ENCODE peak calls at places on chromosomes 2 and 18, in nine cellular contexts. H is activated gamma-delta T cell treated with anti-CD3 and anti-CD28 coated beads, Interleukin-2, amount 50 U/mL, for 16 hours; R is Caki2; Q is ACHN; D is mucosa of gallbladder; X is kidney tubule cell; O is neural crest cell; I is COR-L47; J is GM23338. G is an unnamed sample.

GRCh38 chr2:136322436-136322835 is 204.5 kb upstream of the CXCR4 start:
- DNase-seq in H (no peak), R (no peak), Q (no peak), D (no peak), X (no peak), O (no peak), I (no peak), J (no peak), G (no peak)

GRCh38 chr2:111071480-111072143 is 49.1 kb upstream of the BCL2L11 start:
- DNase-seq in H (no peak), R (peak), Q (peak), D (no peak), X (peak), O (no peak), I (peak), J (no peak), G (no peak)

GRCh38 chr2:109203246-109204011 is 74.4 kb downstream of the SH3RF3 start:
- DNase-seq in H (no peak), R (no peak), Q (no peak), D (no peak), X (no peak), O (no peak), I (no peak), J (no peak), G (no peak)

GRCh38 chr2:54429811-54430600 is 26.1 kb upstream of the SPTBN1 start:
- DNase-seq in H (no peak), R (no peak), Q (no peak), D (no peak), X (no peak), O (no peak), I (no peak), J (peak), G (peak)

GRCh38 chr2:95296036-95296435 is 1.1 kb upstream of the KCNIP3 start:
- DNase-seq in H (no peak), R (no peak), Q (no peak), D (no peak), X (no peak), O (no peak), I (peak), J (no peak), G (no peak)

GRCh38 chr2:50529600-50530218 is 502.2 kb downstream of the NRXN1 start:
- DNase-seq in H (no peak), R (peak), Q (peak), D (no peak), X (peak), O (no peak), I (peak), J (peak), G (no peak)

GRCh38 chr2:127105656-127106456 is 1.1 kb downstream of the BIN1 start:
- DNase-seq in H (no peak), R (peak), Q (peak), D (no peak), X (no peak), O (peak), I (peak), J (peak), G (no peak)

GRCh38 chr2:108314586-108315296 is 26.0 kb downstream of the SULT1C2 start:
- DNase-seq in H (no peak), R (no peak), Q (no peak), D (no peak), X (peak), O (no peak), I (no peak), J (no peak), G (no peak)

GRCh38 chr2:111919794-111920608 is 21.6 kb downstream of the MERTK start:
- DNase-seq in H (no peak), R (peak), Q (peak), D (peak), X (peak), O (no peak), I (no peak), J (no peak), G (peak)

GRCh38 chr2:10305715-10306114 is 3.0 kb downstream of the HPCAL1 start:
- DNase-seq in H (no peak), R (no peak), Q (no peak), D (no peak), X (peak), O (no peak), I (no peak), J (peak), G (peak)

GRCh38 chr2:176105078-176105726 is 1.9 kb upstream of the HOXD11 start:
- DNase-seq in H (no peak), R (no peak), Q (no peak), D (no peak), X (no peak), O (no peak), I (no peak), J (peak), G (no peak)

GRCh38 chr18:11909597-11910026 is 1.5 kb upstream of the MPPE1 start:
- DNase-seq in H (no peak), R (peak), Q (no peak), D (no peak), X (peak), O (no peak), I (no peak), J (no peak), G (no peak)

GRCh38 chr2:10006248-10007147 is 36.9 kb upstream of the KLF11 start:
- DNase-seq in H (no peak), R (peak), Q (no peak), D (no peak), X (peak), O (no peak), I (peak), J (no peak), G (peak)

G was measured in testis.